ENCODE peak calls at places on chromosomes 4 and X, in nine cellular contexts. X is K562, I is astrocyte, S is GM23338, B is GM23248, G is SK-N-SH, J is hepatocyte, W is PC-3, F is H9. C is an unnamed sample. For H3K27me3, the result is how much of the 10 kb centered on the place peaks cover.

GRCh38 chrX:47501226-47502071 is 18.4 kb upstream of the ZNF41 start:
- DNase-seq in W (peak), I (peak), F (no peak), J (no peak), X (no peak), G (no peak), B (peak), S (peak), C (peak)

GRCh38 chr4:122117743-122118142 is 34.4 kb upstream of the BLTP1 start:
- DNase-seq in X (peak), W (no peak), J (no peak), S (no peak), F (no peak), B (peak), I (no peak), G (no peak), C (peak)

GRCh38 chr4:24428850-24429249 is 155.5 kb downstream of the DHX15 start:
- DNase-seq in B (no peak), G (no peak), W (no peak), X (no peak), I (no peak), S (no peak), J (no peak), F (no peak), C (peak)

GRCh38 chr4:89939464-89939863 is 44.8 kb downstream of the MMRN1 start:
- DNase-seq in S (no peak), J (no peak), W (no peak), B (no peak), G (no peak), F (no peak), I (no peak), X (no peak), C (peak)

GRCh38 chr4:80232707-80233370 is 33.6 kb upstream of the FGF5 start:
- DNase-seq in I (no peak), B (no peak), X (no peak), S (no peak), J (no peak), F (no peak), W (no peak), G (no peak), C (no peak)

GRCh38 chr4:120714581-120714980 is 207.9 kb downstream of the PRDM5 start:
- DNase-seq in G (no peak), W (no peak), J (no peak), F (no peak), B (no peak), S (no peak), X (no peak), I (peak), C (peak)

GRCh38 chr4:146342600-146343192 is 128.4 kb downstream of the REELD1 start:
- DNase-seq in S (peak), J (peak), I (peak), G (peak), B (peak), F (no peak), W (peak), X (peak), C (peak)

GRCh38 chr4:25484243-25484721 is 107.2 kb downstream of the ANAPC4 start:
- DNase-seq in G (no peak), J (no peak), F (no peak), W (no peak), I (peak), X (no peak), B (no peak), S (peak), C (peak)

GRCh38 chr4:138348055-138348454 is 105.9 kb upstream of the SLC7A11 start:
- DNase-seq in F (no peak), G (no peak), I (no peak), S (no peak), W (peak), J (peak), X (no peak), B (peak), C (peak)

GRCh38 chrX:40184968-40185367 is 87.2 kb upstream of the BCOR start:
- DNase-seq in I (no peak), S (no peak), F (no peak), J (no peak), B (no peak), X (no peak), G (no peak), W (no peak), C (no peak)

GRCh38 chrX:106612403-106612789 is 618 bp downstream of the RADX start:
- DNase-seq in W (peak), J (peak), F (no peak), B (peak), I (peak), X (no peak), S (peak), G (no peak), C (no peak)

GRCh38 chr4:39020130-39020529 is 12.1 kb downstream of the TMEM156 start:
- DNase-seq in I (no peak), S (no peak), G (no peak), X (no peak), F (no peak), B (no peak), J (no peak), W (no peak), C (no peak)

GRCh38 chrX:117851025-117851424 is 265.6 kb downstream of the KLHL13 start:
- DNase-seq in F (no peak), B (no peak), J (no peak), I (no peak), W (no peak), G (no peak), X (no peak), S (no peak), C (no peak)

GRCh38 chrX:42524374-42524773 is 253.6 kb downstream of the PPP1R2C start:
- DNase-seq in J (no peak), I (peak), G (no peak), X (no peak), F (no peak), W (no peak), S (no peak), B (peak), C (peak)

GRCh38 chrX:5916945-5917344 is 311.7 kb downstream of the NLGN4X start:
- DNase-seq in X (no peak), W (no peak), I (no peak), F (no peak), S (peak), B (no peak), G (no peak), J (no peak), C (no peak)

GRCh38 chr4:108336076-108336475 is 167.3 kb upstream of the LEF1 start:
- DNase-seq in J (no peak), B (peak), I (peak), S (no peak), W (no peak), F (no peak), G (no peak), X (no peak), C (peak)

GRCh38 chr4:29970626-29971025 is 749.5 kb upstream of the PCDH7 start:
- DNase-seq in J (peak), F (peak), S (peak), X (no peak), B (no peak), I (no peak), W (peak), G (no peak), C (peak)

GRCh38 chrX:155071694-155072215 is 447 bp downstream of the BRCC3 start:
- DNase-seq in X (no peak), F (no peak), B (peak), I (no peak), J (no peak), W (no peak), S (peak), G (no peak), C (no peak)

GRCh38 chrX:459611-460010 is 72.9 kb upstream of the PPP2R3B start:
- DNase-seq in W (no peak), B (no peak), G (no peak), J (no peak), S (peak), F (no peak), X (no peak), I (no peak), C (no peak)

GRCh38 chr4:119692001-119692400 is 63.4 kb upstream of the PDE5A start:
- DNase-seq in J (no peak), G (no peak), B (peak), X (no peak), S (no peak), I (peak), W (peak), F (no peak), C (peak)

GRCh38 chr4:168551945-168552695 is 55.3 kb downstream of the PALLD start:
- DNase-seq in X (peak), G (no peak), J (no peak), F (no peak), B (peak), I (no peak), W (peak), S (peak), C (no peak)

GRCh38 chr4:53346920-53347852 is 18.7 kb downstream of the SCFD2 start:
- DNase-seq in X (no peak), S (no peak), I (peak), G (peak), J (no peak), B (peak), W (peak), F (no peak), C (peak)

GRCh38 chrX:71118032-71118984 is at the start of gene MED12:
- DNase-seq in I (peak), B (peak), X (peak), J (peak), S (peak), W (peak), G (peak), F (peak), C (peak)

GRCh38 chrX:37578045-37578444 is 6.6 kb downstream of the LANCL3 start:
- DNase-seq in J (no peak), G (no peak), S (no peak), I (peak), W (peak), X (no peak), B (no peak), F (no peak), C (peak)

GRCh38 chrX:10246846-10247245 is 90.1 kb downstream of the CLCN4 start:
- DNase-seq in G (no peak), I (no peak), B (no peak), X (no peak), J (no peak), S (no peak), F (no peak), W (no peak), C (no peak)

GRCh38 chr4:38675167-38676121 is 11.4 kb downstream of the KLF3 start:
- DNase-seq in J (peak), S (peak), X (peak), I (peak), W (peak), F (peak), G (peak), B (peak), C (peak)

GRCh38 chr4:140094701-140095420 is 59.1 kb downstream of the MAML3 start:
- DNase-seq in W (peak), G (peak), X (no peak), I (peak), F (peak), J (peak), B (no peak), S (peak), C (peak)

GRCh38 chrX:37468111-37468739 is 103.2 kb upstream of the LANCL3 start:
- DNase-seq in I (no peak), W (no peak), X (no peak), F (no peak), J (peak), G (no peak), B (no peak), S (peak), C (no peak)

GRCh38 chrX:33324099-33324498 is 112.8 kb upstream of the DMD start:
- DNase-seq in S (peak), J (no peak), I (no peak), B (no peak), W (no peak), G (no peak), F (no peak), X (no peak), C (no peak)

GRCh38 chr4:17921451-17921850 is 100.1 kb downstream of the LCORL start:
- DNase-seq in W (no peak), S (no peak), B (no peak), I (no peak), F (no peak), X (no peak), J (no peak), G (no peak), C (no peak)

GRCh38 chr4:185004562-185005208 is 13.6 kb upstream of the HELT start:
- DNase-seq in X (no peak), B (no peak), G (no peak), J (no peak), W (no peak), I (no peak), S (peak), F (peak), C (no peak)

GRCh38 chr4:37885496-37885895 is 5.4 kb upstream of the TBC1D1 start:
- DNase-seq in I (peak), G (peak), S (no peak), F (no peak), X (no peak), J (peak), W (no peak), B (no peak), C (peak)

GRCh38 chrX:100609591-100609990 is 24.9 kb downstream of the TNMD start:
- DNase-seq in S (peak), X (no peak), B (no peak), F (no peak), W (peak), G (no peak), I (no peak), J (no peak), C (no peak)

GRCh38 chr4:7107166-7107905 is 39.5 kb upstream of the GRPEL1 start:
- DNase-seq in I (no peak), F (no peak), W (no peak), G (peak), B (no peak), J (no peak), S (no peak), X (no peak), C (no peak)

GRCh38 chrX:129996120-129996519 is 13.7 kb downstream of the BCORL1 start:
- DNase-seq in I (peak), S (no peak), W (peak), B (peak), G (no peak), J (no peak), X (peak), F (no peak), C (peak)

GRCh38 chr4:3851881-3852280 is 85.7 kb downstream of the ADRA2C start:
- DNase-seq in W (no peak), J (no peak), B (no peak), I (no peak), G (no peak), S (no peak), F (no peak), X (no peak), C (no peak)

GRCh38 chr4:155005395-155006087 is 202.9 kb upstream of the NPY2R start:
- DNase-seq in X (no peak), G (no peak), S (no peak), F (no peak), W (peak), B (peak), J (peak), I (peak), C (peak)

GRCh38 chr4:75985116-75985515 is 5.6 kb downstream of the SDAD1 start:
- DNase-seq in F (no peak), B (peak), G (no peak), X (no peak), S (no peak), I (peak), J (no peak), W (peak), C (peak)

GRCh38 chrX:136171420-136171819 is 24.1 kb downstream of the FHL1 start:
- DNase-seq in G (no peak), I (no peak), W (no peak), J (no peak), F (no peak), X (no peak), S (no peak), B (no peak), C (no peak)
- H3K27me3 ChIP-seq in G (under half), I (under half), W (under half), J (under half), F (under half), X (under half), S (under half), B (under half), C (under half)

GRCh38 chr4:40264995-40265909 is 68.4 kb downstream of the RHOH start:
- DNase-seq in J (peak), F (no peak), I (peak), S (no peak), X (peak), W (no peak), B (no peak), G (peak), C (peak)
- H3K27ac ChIP-seq in J (no peak), F (no peak), I (no peak), S (no peak), X (peak), W (no peak), B (no peak), G (peak), C (no peak)

GRCh38 chr4:73897380-73898136 is 28.4 kb downstream of the CXCL1 start:
- DNase-seq in W (no peak), F (no peak), B (peak), G (no peak), X (no peak), S (no peak), I (peak), J (no peak), C (peak)
- H3K4me2 ChIP-seq in W (no peak), F (no peak), B (peak), G (no peak), X (no peak), S (no peak), I (no peak), J (no peak), C (no peak)

GRCh38 chr4:8582436-8582835 is 2.2 kb downstream of the GPR78 start:
- DNase-seq in W (no peak), B (no peak), G (peak), S (no peak), J (no peak), I (no peak), F (no peak), X (no peak), C (no peak)
- H3K27me3 ChIP-seq in W (under half), B (under half), G (under half), S (under half), J (under half), I (under half), F (under half), X (half or more), C (under half)

DNA sequence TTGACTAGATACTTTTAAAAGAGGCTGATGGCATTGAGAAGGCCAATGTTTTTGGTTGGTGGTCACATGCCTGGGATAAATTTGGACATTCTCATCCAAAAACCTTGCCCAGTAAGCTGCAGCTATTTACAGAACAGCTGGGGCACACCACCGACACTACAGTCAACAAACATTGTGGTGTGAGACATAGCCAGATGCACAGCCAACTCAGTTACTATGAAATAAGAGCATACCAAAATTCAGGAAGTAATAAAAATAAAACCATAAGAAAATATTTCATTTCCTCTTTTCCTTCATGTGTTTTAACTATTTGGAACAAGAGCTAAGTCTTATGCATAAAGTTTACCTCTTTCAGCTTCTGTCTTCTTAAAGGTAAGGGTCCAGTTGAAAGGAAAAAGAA is 8.8 kb downstream of the PPM1K start:
- DNase-seq in S (no peak), I (no peak), W (peak), X (no peak), J (no peak), F (no peak), G (no peak), B (no peak), C (peak)
- H3K27ac ChIP-seq in S (no peak), I (no peak), W (peak), X (no peak), J (peak), F (no peak), G (no peak), B (no peak), C (no peak)

C was measured in fibroblast of lung.